ENCODE peak calls at places on chromosomes 2 and 18, in four cellular contexts. N is left ventricle myocardium inferior; I is CD8-positive, alpha-beta memory T cell; S is breast epithelium. L is an unnamed sample.

GRCh38 chr2:150477347-150477746 is 10.1 kb downstream of the RND3 start:
- DNase-seq in N (no peak), I (no peak), S (no peak), L (no peak)

GRCh38 chr2:55511508-55512124 is 7.9 kb upstream of the CFAP36 start:
- DNase-seq in N (no peak), I (no peak), S (no peak), L (no peak)

GRCh38 chr2:238922435-238922834 is 74.5 kb downstream of the TWIST2 start:
- DNase-seq in N (no peak), I (peak; percentile 15), S (peak; percentile 30), L (no peak)

GRCh38 chr2:19538411-19538963 is 180.1 kb upstream of the OSR1 start:
- DNase-seq in N (no peak), I (no peak), S (no peak), L (no peak)

GRCh38 chr18:2997846-2998599 is 14.9 kb downstream of the LPIN2 start:
- DNase-seq in N (no peak), I (no peak), S (no peak), L (no peak)

GRCh38 chr2:136301012-136301411 is 183.1 kb upstream of the CXCR4 start:
- DNase-seq in N (no peak), I (no peak), S (no peak), L (no peak)

GRCh38 chr2:24855022-24855622 is 61.9 kb downstream of the CENPO start:
- DNase-seq in N (peak; percentile 30), I (no peak), S (no peak), L (peak; percentile 25)

GRCh38 chr2:30266051-30266621 is 34.8 kb downstream of the LBH start:
- DNase-seq in N (no peak), I (peak; percentile 82), S (no peak), L (no peak)

GRCh38 chr2:188456114-188456909 is 164.6 kb downstream of the GULP1 start:
- DNase-seq in N (no peak), I (no peak), S (no peak), L (no peak)
- H3K27ac ChIP-seq in N (no peak overlapping the region), I (no peak overlapping the region), S (no peak overlapping the region), L (no peak overlapping the region)

DNA sequence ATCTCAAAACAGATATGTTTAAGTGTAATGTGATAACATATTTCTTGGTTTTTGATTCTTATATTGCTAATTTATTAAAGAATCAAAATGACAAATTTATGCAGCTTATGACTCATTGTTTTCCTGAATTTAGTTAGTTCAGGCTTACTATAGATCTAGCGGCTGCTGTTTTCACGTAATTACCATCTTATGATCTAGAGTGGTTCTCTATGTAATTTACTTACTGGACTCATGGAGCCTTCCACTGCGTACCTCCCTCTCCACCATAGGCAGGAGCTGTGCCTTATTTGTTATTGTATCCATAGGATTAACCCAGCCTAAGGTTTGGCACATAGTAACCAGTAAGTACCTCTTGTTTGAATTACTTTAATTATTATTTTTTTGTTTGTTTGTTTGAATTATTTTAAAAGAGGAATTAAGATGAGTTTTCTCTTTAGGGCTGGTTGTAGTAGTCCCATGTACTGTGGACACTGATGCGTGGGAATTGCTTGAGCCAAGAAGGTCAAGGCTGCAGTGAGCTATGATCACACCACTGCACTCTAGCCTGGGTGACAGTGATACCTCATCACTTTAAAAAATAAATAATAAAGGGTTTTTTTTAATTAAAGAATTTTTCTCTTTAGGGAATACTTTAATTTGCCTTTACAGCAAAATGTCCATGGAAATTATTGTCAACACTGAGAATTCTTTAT is 165.5 kb downstream of the PHLPP1 start:
- DNase-seq in N (no peak), I (no peak), S (no peak), L (no peak)
- H3K4me1 ChIP-seq in N (peaks cover 57% of the 10 kb centered on the region), I (no peaks in the 10 kb centered on the region), S (no peaks in the 10 kb centered on the region), L (no peaks in the 10 kb centered on the region)

DNA sequence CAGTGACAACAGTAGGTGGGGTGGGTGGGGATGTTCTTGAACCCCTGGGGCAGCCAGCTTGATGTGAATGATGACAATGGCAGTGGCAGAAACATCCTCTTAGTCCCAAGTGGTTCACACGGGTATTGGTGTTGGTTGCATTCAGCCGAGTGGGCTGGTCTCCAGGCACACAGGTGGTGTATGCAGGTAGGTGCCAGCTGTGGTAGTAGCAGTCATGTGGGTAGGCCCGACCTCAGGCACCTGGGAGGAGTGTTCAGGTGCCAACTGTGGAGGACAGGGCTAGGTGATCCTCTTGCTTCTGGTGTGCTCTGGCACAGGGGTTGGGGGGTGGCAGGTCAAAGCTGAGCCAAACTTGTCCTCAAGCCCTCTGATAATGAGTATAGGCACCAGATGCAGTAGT is 327.6 kb upstream of the CYP26B1 start:
- DNase-seq in N (no peak), I (no peak), S (no peak), L (no peak)
- H3K9me3 ChIP-seq in N (peaks cover 20% of the 10 kb centered on the region), I (peaks cover 4% of the 10 kb centered on the region), S (no peaks in the 10 kb centered on the region), L (no peaks in the 10 kb centered on the region)

GRCh38 chr2:11533278-11534077 is at the start of gene GREB1:
- DNase-seq in N (no peak), I (no peak), S (no peak), L (no peak)

GRCh38 chr2:11532434-11533055 is 1.3 kb upstream of the GREB1 start:
- DNase-seq in N (no peak), I (no peak), S (no peak), L (no peak)

GRCh38 chr2:11528228-11528627 is 5.6 kb upstream of the GREB1 start:
- DNase-seq in N (no peak), I (no peak), S (no peak), L (no peak)

GRCh38 chr2:11534078-11534745 is 367 bp downstream of the GREB1 start:
- DNase-seq in N (no peak), I (no peak), S (no peak), L (no peak)

GRCh38 chr2:11530864-11531451 is 2.9 kb upstream of the GREB1 start:
- DNase-seq in N (no peak), I (no peak), S (no peak), L (no peak)
- H3K27ac ChIP-seq in N (no peak overlapping the region), I (no peak overlapping the region), S (no peak overlapping the region), L (no peak overlapping the region)

DNA sequence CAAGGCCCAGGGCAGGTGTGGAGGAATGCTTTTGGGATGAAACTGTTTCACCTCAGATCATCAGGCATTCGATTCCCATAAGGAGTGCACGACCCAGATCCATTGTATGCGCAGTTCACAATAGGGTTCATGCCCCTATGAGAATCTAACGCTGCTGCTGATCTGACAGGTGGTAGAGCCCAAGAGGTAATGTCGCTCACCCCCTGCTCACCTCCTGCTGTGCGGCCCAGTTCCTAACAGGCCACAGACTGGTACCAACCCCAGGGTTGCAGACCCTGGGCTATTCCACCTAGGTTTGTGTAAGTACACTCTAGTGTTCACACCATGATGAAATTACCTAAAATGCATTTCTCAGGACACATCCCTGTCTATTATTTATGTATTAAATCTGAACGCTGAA is 72.5 kb downstream of the COPS8 start:
- DNase-seq in N (no peak), I (no peak), S (no peak), L (no peak)
- H3K4me1 ChIP-seq in N (peaks cover 27% of the 10 kb centered on the region), I (no peaks in the 10 kb centered on the region), S (no peaks in the 10 kb centered on the region), L (no peaks in the 10 kb centered on the region)

DNA sequence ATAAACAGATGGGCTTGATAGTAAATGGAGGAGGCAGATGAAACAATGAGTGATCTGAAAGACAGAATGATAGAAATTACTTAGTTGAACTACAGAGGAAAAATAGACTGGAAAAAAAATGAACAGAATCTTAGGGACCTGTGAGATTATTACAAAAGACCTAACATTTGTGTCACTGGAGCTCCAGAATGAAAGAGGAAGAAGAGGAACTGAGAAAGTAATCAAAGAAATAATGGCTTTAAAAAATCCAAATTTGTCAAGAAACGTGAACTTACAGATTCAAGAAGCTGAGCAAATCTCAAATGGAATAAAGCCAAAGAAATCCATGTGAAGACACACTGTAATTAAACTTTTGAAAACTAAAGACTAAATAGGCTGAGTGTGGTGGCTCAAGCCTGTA is 28.3 kb downstream of the EVA1A start:
- DNase-seq in N (no peak), I (no peak), S (no peak), L (no peak)
- H3K9me3 ChIP-seq in N (peaks cover 2% of the 10 kb centered on the region), I (no peaks in the 10 kb centered on the region), S (no peaks in the 10 kb centered on the region), L (no peaks in the 10 kb centered on the region)

GRCh38 chr2:137654046-137654445 is 310.2 kb upstream of the HNMT start:
- DNase-seq in N (no peak), I (no peak), S (no peak), L (no peak)
- H3K27ac ChIP-seq in N (no peak overlapping the region), I (no peak overlapping the region), S (no peak overlapping the region), L (no peak overlapping the region)

DNA sequence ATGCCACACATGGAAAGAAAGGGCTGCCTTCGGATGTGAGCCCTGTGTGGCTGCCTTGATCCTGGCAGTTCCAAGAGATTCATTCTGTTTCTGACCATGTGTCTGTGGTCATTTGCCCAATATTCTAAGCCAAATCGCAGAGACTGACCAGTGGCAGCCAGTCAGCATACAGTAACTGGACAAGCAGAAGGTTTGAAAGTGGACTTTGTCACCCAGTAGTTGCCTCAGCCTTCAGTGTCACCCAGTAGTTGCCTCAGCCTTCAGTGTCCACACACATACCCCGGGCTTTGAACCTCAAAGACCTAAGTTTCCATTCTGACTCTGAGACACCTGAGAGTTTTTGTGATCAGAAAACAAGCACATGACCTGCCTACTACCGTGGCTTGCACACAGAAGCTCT is 5.0 kb downstream of the RFX8 start:
- DNase-seq in N (no peak), I (no peak), S (no peak), L (no peak)
- H3K4me1 ChIP-seq in N (peaks cover 26% of the 10 kb centered on the region), I (peaks cover 6% of the 10 kb centered on the region), S (no peaks in the 10 kb centered on the region), L (no peaks in the 10 kb centered on the region)

GRCh38 chr2:218219934-218220333 is 2.9 kb downstream of the ARPC2 start:
- DNase-seq in N (no peak), I (no peak), S (no peak), L (no peak)

GRCh38 chr2:218218409-218219185 is 1.6 kb downstream of the ARPC2 start:
- DNase-seq in N (no peak), I (no peak), S (no peak), L (no peak)

GRCh38 chr2:218216336-218216673 is 684 bp upstream of the ARPC2 start:
- DNase-seq in N (peak; percentile 21), I (no peak), S (no peak), L (no peak)

GRCh38 chr2:218217366-218218309 is 649 bp downstream of the ARPC2 start:
- DNase-seq in N (peak; percentile 54), I (peak; percentile 77), S (peak; percentile 57), L (peak; percentile 57)

DNA sequence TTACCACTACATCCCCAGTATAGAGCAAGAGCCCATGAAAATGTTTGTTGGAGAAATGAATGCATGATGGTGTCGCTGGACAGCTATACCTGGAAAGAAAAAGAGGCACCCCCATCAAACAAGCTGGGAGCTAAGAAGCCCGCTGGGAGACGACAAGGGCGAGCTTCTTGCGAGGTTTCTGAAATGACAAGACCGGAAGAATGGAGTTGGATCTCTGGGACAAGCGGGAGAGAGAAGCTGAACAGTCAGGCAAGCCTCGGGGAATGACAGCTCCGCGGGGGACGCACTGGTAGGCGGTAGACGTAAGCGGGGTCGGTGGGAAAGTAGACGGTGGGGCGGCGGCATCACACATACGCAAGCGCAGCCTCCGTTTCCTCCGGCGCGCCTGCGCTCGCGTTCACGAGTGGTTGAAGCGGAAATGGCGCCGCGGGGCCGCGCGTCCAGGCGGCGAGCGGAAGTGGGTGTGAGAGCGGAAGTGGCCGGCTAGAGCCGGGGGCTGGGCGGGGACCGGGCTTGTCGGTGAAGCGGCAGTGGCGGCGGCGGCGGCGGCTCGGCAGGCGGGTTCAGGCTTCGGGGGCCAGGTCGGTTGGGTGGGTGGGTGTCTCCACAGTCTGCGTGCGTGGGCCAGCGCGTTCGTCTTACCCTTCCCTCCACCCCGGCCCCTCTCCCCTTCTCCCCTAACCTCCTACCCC is at the start of gene ARPC2:
- DNase-seq in N (peak; percentile 96), I (peak; percentile 96), S (peak; percentile 92), L (peak; percentile 97)
- H3K9me3 ChIP-seq in N (no peaks in the 10 kb centered on the region), I (no peaks in the 10 kb centered on the region), S (no peaks in the 10 kb centered on the region), L (no peaks in the 10 kb centered on the region)

L was measured in pancreas.